ENCODE peak calls at places on chromosomes 4 and X, in seven cellular contexts. U is tibial artery, Q is thoracic aorta, D is body of pancreas, T is mammary epithelial cell, V is cardiac muscle cell, H is PC-3. F is an unnamed sample. For H3K36me3, the result is how much of the 10 kb centered on the place peaks cover.

GRCh38 chr4:128349921-128350320 is 62.3 kb upstream of the PGRMC2 start:
- DNase-seq in Q (no peak), H (peak), U (no peak), D (no peak), V (peak), T (no peak), F (peak)

GRCh38 chr4:173424899-173425805 is 26.2 kb upstream of the SCRG1 start:
- DNase-seq in H (peak), V (peak), U (no peak), D (no peak), T (no peak), Q (no peak), F (peak)

GRCh38 chr4:123024710-123025109 is 102.3 kb upstream of the NUDT6 start:
- DNase-seq in H (no peak), T (no peak), Q (no peak), U (no peak), V (peak), D (no peak), F (no peak)

GRCh38 chr4:95417531-95417930 is 131.2 kb downstream of the UNC5C start:
- DNase-seq in T (peak), V (no peak), U (no peak), Q (no peak), D (no peak), H (peak), F (no peak)

GRCh38 chrX:119132961-119133360 is 5.3 kb upstream of the KIAA1210 start:
- DNase-seq in H (no peak), U (no peak), T (no peak), D (no peak), V (no peak), Q (no peak), F (no peak)

GRCh38 chr4:143626134-143626859 is 74.2 kb downstream of the FREM3 start:
- DNase-seq in T (no peak), U (peak), Q (peak), D (peak), V (peak), H (no peak), F (peak)

GRCh38 chr4:176883681-176884418 is 91.1 kb upstream of the VEGFC start:
- DNase-seq in Q (no peak), D (no peak), U (no peak), H (peak), V (peak), T (peak), F (peak)

GRCh38 chr4:87363552-87363951 is 27.4 kb downstream of the HSD17B11 start:
- DNase-seq in H (peak), U (no peak), T (peak), D (no peak), Q (no peak), V (no peak), F (no peak)

GRCh38 chr4:61373901-61374611 is 173.9 kb downstream of the ADGRL3 start:
- DNase-seq in U (no peak), H (peak), V (peak), T (peak), D (no peak), Q (no peak), F (peak)

GRCh38 chr4:183770900-183771299 is 111.8 kb downstream of the TRAPPC11 start:
- DNase-seq in V (no peak), H (no peak), D (no peak), U (no peak), T (no peak), Q (no peak), F (no peak)

GRCh38 chr4:139798456-139798855 is 132.8 kb downstream of the MGST2 start:
- DNase-seq in T (peak), H (no peak), U (no peak), Q (no peak), V (no peak), D (no peak), F (no peak)

GRCh38 chr4:181157647-181158046 is 1085.6 kb upstream of the TENM3 start:
- DNase-seq in U (no peak), Q (no peak), V (no peak), H (no peak), T (no peak), D (no peak), F (no peak)

GRCh38 chrX:107290019-107290418 is 83.6 kb downstream of the DNAAF6 start:
- DNase-seq in U (no peak), H (peak), D (no peak), V (no peak), T (no peak), Q (no peak), F (no peak)

GRCh38 chrX:152632445-152633097 is 5.1 kb upstream of the GABRQ start:
- DNase-seq in U (peak), D (peak), V (peak), H (peak), Q (no peak), T (peak), F (peak)

GRCh38 chrX:105876658-105877057 is 54.3 kb downstream of the NRK start:
- DNase-seq in H (peak), D (no peak), Q (no peak), T (peak), U (no peak), V (peak), F (no peak)
- TF ChIP-seq CTCF in H (peak), D (peak), Q (no peak), T (peak), U (no peak), V (peak), F (peak)

DNA sequence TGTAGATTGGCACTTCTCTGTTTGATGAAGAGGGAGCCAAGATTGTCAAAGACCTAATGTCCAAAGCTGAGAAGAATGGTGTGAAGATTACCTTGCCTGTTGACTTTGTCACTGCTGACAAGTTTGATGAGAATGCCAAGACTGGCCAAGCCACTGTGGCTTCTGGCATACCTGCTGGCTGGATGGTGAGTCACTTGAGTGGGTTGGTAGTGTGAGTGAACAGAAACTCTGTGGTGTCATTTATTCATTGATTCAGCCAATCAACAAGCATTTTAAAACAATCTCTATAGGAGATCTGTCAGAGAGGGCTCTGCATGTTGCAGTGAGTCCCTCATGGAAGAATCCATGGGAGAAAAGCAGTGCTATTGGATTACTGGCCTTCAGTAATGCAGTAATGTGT is 16.3 kb downstream of the TAF9B start:
- DNase-seq in H (peak), T (peak), Q (no peak), U (no peak), V (no peak), D (no peak), F (peak)
- H3K36me3 ChIP-seq in H (half or more), T (under half), Q (under half), U (under half), V (under half), D (under half), F (under half)

DNA sequence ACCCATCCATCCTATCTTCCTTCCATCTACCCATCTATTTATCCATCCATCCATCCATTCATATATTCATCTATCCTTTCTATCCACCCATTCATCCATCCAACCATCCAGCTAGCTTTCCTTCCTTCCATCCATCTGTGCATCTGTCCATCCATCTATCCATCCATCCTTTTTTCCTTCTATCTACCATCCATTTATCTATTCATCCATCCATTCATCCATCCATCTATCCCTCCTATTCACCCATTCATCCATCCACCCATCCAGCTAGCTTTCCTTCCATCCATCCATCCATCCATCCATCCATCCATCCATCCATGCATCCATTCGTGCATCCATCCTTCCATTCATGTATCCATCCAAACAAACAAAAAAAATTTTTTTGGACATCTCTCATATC is 118.8 kb downstream of the PSAPL1 start:
- DNase-seq in H (no peak), V (no peak), T (no peak), D (no peak), Q (no peak), U (no peak), F (no peak)
- H3K27ac ChIP-seq in H (no peak), V (no peak), T (no peak), D (no peak), Q (no peak), U (no peak), F (no peak)

DNA sequence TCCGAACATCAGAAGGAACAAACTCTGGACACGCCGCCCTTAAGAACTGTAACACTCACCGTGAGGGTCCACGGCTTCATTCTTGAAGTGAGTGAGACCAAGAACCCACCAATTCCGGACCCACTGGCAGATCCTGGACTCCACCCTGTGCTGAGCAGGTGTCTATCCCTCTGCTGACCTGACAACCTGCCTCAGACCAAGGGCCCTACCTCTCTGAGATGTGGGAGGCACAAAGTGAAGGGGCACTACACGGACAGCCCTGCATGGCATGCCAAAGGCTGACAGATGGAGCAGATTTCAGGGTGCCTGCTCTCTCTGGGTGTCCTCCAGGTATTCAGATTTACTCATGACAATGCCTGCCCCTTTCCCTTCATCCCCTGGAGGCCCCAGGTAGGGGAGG is 14.0 kb upstream of the HSFX1 start:
- DNase-seq in T (no peak), V (no peak), Q (no peak), H (no peak), U (no peak), D (no peak), F (no peak)
- TF ChIP-seq CTCF in T (no peak), V (no peak), Q (no peak), H (no peak), U (no peak), D (no peak), F (no peak)

GRCh38 chr4:40170588-40170987 is 26.2 kb upstream of the RHOH start:
- DNase-seq in H (no peak), Q (no peak), D (no peak), U (no peak), T (no peak), V (no peak), F (no peak)
- H3K36me3 ChIP-seq in H (under half), Q (under half), D (under half), U (under half), T (under half), V (under half), F (under half)

GRCh38 chr4:25308266-25308665 is 4.3 kb upstream of the ZCCHC4 start:
- DNase-seq in Q (no peak), D (no peak), H (no peak), T (peak), V (no peak), U (no peak), F (no peak)
- H3K27ac ChIP-seq in Q (no peak), D (no peak), H (no peak), T (no peak), V (no peak), U (no peak), F (no peak)

DNA sequence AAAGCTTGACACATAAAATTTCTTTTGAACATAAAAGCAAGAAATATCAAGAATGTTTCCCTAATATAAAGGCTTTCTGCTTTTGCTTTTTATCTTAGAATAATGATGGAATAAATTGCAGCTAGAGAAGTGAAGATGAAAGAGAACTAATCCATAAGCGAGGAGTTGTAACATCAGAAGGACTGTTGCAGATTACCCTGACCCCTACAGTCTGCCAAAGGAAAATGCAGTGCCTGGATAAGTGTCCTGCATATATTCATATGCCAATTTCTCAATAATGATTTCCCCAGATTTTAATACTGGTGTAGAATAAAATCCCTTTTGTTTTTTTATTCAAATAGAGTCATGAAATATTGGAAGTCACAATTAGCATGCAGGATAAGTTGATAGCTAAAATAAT is 115.9 kb downstream of the MAGEC2 start:
- DNase-seq in Q (no peak), V (peak), H (peak), D (no peak), T (no peak), U (no peak), F (no peak)
- TF ChIP-seq CTCF in Q (peak), V (peak), H (peak), D (peak), T (no peak), U (peak), F (peak)

GRCh38 chrX:13747836-13748235 is 13.3 kb downstream of the OFD1 start:
- DNase-seq in U (peak), H (peak), T (peak), V (peak), D (peak), Q (no peak), F (peak)

GRCh38 chrX:13750812-13751211 is 16.3 kb downstream of the OFD1 start:
- DNase-seq in H (no peak), V (no peak), U (no peak), T (no peak), D (no peak), Q (no peak), F (no peak)

GRCh38 chrX:13752141-13752540 is 17.6 kb downstream of the OFD1 start:
- DNase-seq in D (no peak), U (no peak), V (no peak), H (peak), T (peak), Q (no peak), F (no peak)

GRCh38 chrX:13750204-13750603 is 15.7 kb downstream of the OFD1 start:
- DNase-seq in D (no peak), Q (no peak), T (peak), H (peak), V (peak), U (no peak), F (peak)

GRCh38 chrX:13748486-13748885 is 13.9 kb downstream of the OFD1 start:
- DNase-seq in D (no peak), Q (no peak), U (no peak), T (no peak), H (peak), V (no peak), F (no peak)
- H3K36me3 ChIP-seq in D (under half), Q (under half), U (under half), T (under half), H (under half), V (under half), F (under half)

F was measured in brain microvascular endothelial cell.